ENCODE peak calls at places on chromosomes 6 and 20, in seven cellular contexts. J, D, T, E, M, P and N are unnamed samples.

GRCh38 chr20:63027425-63028389 is 20.9 kb upstream of the BHLHE23 start:
- DNase-seq in E (no peak), J (no peak), D (peak), M (no peak), T (peak), P (no peak), N (peak)

GRCh38 chr20:3890410-3890751 is 1.2 kb downstream of the PANK2 start:
- DNase-seq in M (peak), J (peak), D (no peak), P (peak), T (peak), E (no peak), N (peak)

GRCh38 chr6:97524846-97525245 is 241.8 kb upstream of the MMS22L start:
- DNase-seq in P (peak), T (peak), E (no peak), J (no peak), M (peak), D (peak), N (peak)

GRCh38 chr6:12009180-12009748 is 2.8 kb upstream of the HIVEP1 start:
- DNase-seq in P (no peak), D (no peak), J (peak), T (no peak), E (no peak), M (no peak), N (peak)

GRCh38 chr6:16391451-16391912 is 153.1 kb downstream of the GMPR start:
- DNase-seq in E (no peak), M (no peak), J (no peak), D (no peak), P (peak), T (no peak), N (no peak)

GRCh38 chr20:48841861-48842529 is 14.2 kb upstream of the PREX1 start:
- DNase-seq in T (no peak), P (peak), D (no peak), E (no peak), M (peak), J (no peak), N (peak)

GRCh38 chr6:137880633-137881521 is 13.8 kb downstream of the TNFAIP3 start:
- DNase-seq in P (no peak), J (no peak), D (no peak), M (peak), E (no peak), T (no peak), N (no peak)

GRCh38 chr6:15481892-15482291 is 180.9 kb downstream of the DTNBP1 start:
- DNase-seq in M (peak), T (no peak), J (no peak), D (no peak), P (no peak), E (no peak), N (no peak)

GRCh38 chr20:33793011-33793931 is 17.9 kb upstream of the CHMP4B start:
- DNase-seq in T (no peak), P (peak), E (no peak), M (no peak), D (no peak), J (peak), N (no peak)

GRCh38 chr20:15986690-15987089 is 586.6 kb downstream of the KIF16B start:
- DNase-seq in T (no peak), D (no peak), E (no peak), P (no peak), M (no peak), J (no peak), N (no peak)

GRCh38 chr6:168128006-168128630 is 49.1 kb upstream of the FRMD1 start:
- DNase-seq in M (no peak), T (no peak), D (no peak), J (no peak), E (no peak), P (no peak), N (no peak)

GRCh38 chr20:21534453-21534852 is 20.6 kb upstream of the NKX2-2 start:
- DNase-seq in E (no peak), T (no peak), M (no peak), D (no peak), P (no peak), J (no peak), N (no peak)

GRCh38 chr6:46888031-46888430 is 33.7 kb downstream of the ADGRF5 start:
- DNase-seq in D (no peak), T (no peak), J (no peak), M (peak), E (no peak), P (peak), N (no peak)

GRCh38 chr6:39867592-39867991 is 66.7 kb downstream of the MOCS1 start:
- DNase-seq in D (no peak), M (no peak), J (no peak), T (peak), P (no peak), E (no peak), N (no peak)

GRCh38 chr20:45913105-45913504 is 1.1 kb upstream of the PLTP start:
- DNase-seq in D (no peak), M (no peak), T (no peak), J (no peak), E (no peak), P (no peak), N (no peak)

GRCh38 chr6:166007349-166008263 is 160.0 kb downstream of the TBXT start:
- DNase-seq in T (no peak), M (no peak), J (no peak), D (peak), P (peak), E (no peak), N (peak)

GRCh38 chr6:5142915-5143314 is 57.8 kb downstream of the PPP1R3G start:
- DNase-seq in P (no peak), J (no peak), E (no peak), T (no peak), D (no peak), M (no peak), N (no peak)

GRCh38 chr20:1894471-1894950 is 696 bp upstream of the SIRPA start:
- DNase-seq in J (no peak), E (no peak), M (peak), D (peak), P (peak), T (no peak), N (peak)

GRCh38 chr6:25223421-25224052 is 55.6 kb upstream of the CARMIL1 start:
- DNase-seq in M (peak), T (peak), E (peak), J (peak), D (peak), P (peak), N (peak)

GRCh38 chr6:136012198-136012884 is 160.8 kb downstream of the PDE7B start:
- DNase-seq in J (no peak), M (no peak), D (no peak), E (no peak), T (no peak), P (peak), N (no peak)

GRCh38 chr6:24330137-24330732 is 27.6 kb downstream of the DCDC2 start:
- DNase-seq in P (peak), T (no peak), E (no peak), J (peak), D (no peak), M (peak), N (peak)

GRCh38 chr20:63073738-63074065 is 66.9 kb upstream of the BHLHE23 start:
- DNase-seq in P (no peak), D (no peak), J (no peak), T (no peak), M (no peak), E (no peak), N (no peak)

GRCh38 chr6:124389127-124389526 is 573.1 kb upstream of the RNF217 start:
- DNase-seq in D (no peak), M (no peak), E (no peak), J (no peak), P (no peak), T (peak), N (peak)

DNA sequence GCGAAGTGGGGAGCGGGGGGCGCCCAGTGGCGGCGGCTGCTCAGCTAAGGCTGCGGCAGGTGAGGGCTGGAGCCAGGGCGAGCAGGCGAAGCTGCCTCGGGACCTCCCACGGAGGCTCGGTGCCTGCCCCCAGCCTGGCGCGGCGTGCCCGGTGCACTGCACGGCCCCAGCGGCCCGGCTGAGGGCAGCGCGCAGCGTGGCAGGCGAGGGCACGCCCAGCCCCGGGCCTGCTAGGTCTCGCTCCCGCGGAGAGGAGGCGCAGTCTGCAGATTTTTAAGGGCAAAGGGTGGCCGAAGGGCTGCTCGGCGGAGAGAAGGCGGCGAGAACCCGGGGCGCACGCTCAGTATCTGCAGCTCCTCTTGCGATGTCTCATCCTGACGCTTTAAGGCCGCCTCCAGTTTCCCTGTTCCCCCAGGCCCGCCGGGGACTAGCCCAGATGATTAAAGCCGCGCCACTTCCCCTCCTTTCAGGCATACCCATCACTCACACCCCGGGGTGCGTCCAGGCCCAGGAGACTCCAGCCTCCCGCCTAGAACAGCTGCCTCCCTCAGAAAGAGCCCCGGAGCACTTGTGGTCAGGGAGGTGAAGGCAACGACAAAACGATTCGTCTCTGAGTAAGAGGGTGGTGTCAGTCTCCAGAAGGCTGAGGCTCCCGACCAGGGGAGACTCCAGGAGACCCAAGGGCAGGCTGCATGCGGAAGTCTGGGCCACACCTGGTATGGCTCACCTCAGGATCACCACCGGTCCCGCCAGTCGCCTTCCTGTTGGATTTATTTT is at the start of gene FERMT1:
- DNase-seq in T (peak), E (peak), D (peak), P (peak), J (peak), M (peak), N (peak)
- H3K4me3 ChIP-seq in T (peak), E (peak), D (peak), P (peak), J (peak), M (peak), N (peak)

DNA sequence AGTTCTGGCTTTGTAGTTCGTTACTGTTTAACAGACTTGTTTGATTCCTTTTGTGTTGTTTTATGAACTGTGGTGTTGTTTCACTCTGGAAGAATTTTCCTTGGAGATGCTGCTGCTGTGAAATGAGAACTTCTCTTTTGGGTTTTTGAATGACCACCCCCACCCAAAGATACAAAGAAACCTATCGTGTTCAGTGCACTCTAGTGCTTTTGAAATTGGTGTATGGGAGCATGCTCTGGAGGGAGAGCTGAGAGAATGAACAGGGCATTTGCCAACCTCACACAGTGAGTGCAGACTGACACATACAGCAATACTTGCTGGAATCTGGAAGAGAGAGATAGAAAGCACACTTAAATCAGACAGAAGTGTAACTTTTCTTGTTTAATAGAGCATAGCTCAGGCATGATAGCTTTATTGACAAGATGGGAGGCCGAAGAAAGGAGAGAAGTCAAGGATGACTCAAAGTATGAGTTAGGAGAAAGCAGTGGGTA is 293.1 kb downstream of the SOX4 start:
- DNase-seq in E (no peak), T (no peak), P (peak), D (no peak), J (no peak), M (no peak), N (no peak)
- TF ChIP-seq CTCF in E (no peak), T (no peak), P (no peak), D (no peak), J (no peak), M (no peak), N (no peak)

GRCh38 chr6:10390495-10391298 is 24.2 kb downstream of the TFAP2A start:
- DNase-seq in P (no peak), J (no peak), M (no peak), E (no peak), T (no peak), D (peak), N (no peak)
- TF ChIP-seq EZH2 in P (peak), J (no peak), M (no peak), E (no peak), T (peak), D (peak), N (no peak)

GRCh38 chr6:109008061-109008460 is 86.6 kb downstream of the SESN1 start:
- DNase-seq in E (no peak), D (peak), T (no peak), M (no peak), J (no peak), P (no peak), N (no peak)
- H3K4me3 ChIP-seq in E (no peak), D (peak), T (peak), M (peak), J (peak), P (peak), N (no peak)

GRCh38 chr6:32689531-32690505 is 23.4 kb upstream of the HLA-DQB1 start:
- DNase-seq in M (no peak), D (no peak), J (no peak), E (no peak), T (no peak), P (no peak), N (no peak)

GRCh38 chr6:32692019-32692418 is 25.6 kb upstream of the HLA-DQB1 start:
- DNase-seq in E (peak), M (peak), D (peak), J (peak), P (no peak), T (peak), N (peak)
- TF ChIP-seq CTCF in E (peak), M (peak), D (peak), J (peak), P (no peak), T (peak), N (peak)

GRCh38 chr20:37911838-37912273 is 8.9 kb downstream of the VSTM2L start:
- DNase-seq in E (no peak), J (no peak), M (peak), T (peak), P (peak), D (peak), N (peak)
- TF ChIP-seq EZH2 in E (no peak), J (no peak), M (no peak), T (no peak), P (no peak), D (no peak), N (no peak)

GRCh38 chr20:11980263-11980662 is 62.6 kb downstream of the BTBD3 start:
- DNase-seq in T (no peak), E (no peak), M (no peak), J (no peak), P (no peak), D (no peak), N (no peak)
- H3K4me3 ChIP-seq in T (no peak), E (no peak), M (no peak), J (no peak), P (no peak), D (no peak), N (no peak)

DNA sequence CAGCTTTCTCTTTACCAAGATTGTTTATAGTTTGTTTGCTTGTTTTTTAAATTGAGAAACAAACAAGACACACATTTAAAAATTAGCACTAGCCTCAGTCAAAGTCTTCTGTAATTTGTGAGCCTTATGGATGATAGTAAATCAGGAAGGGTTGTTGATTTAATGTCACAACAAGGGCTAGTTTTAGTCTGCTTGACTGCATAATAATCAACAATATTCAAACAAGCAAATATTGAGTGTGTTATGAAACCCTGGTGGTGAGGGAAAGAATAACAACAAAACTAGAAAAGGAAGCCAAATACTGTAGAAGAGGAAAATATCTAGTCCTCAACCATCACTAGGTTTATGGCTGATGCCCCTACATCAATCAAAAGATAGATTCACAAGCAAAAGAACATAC is 228.6 kb downstream of the TBC1D7 start:
- DNase-seq in M (no peak), E (no peak), P (no peak), T (no peak), D (no peak), J (no peak), N (no peak)
- TF ChIP-seq CTCF in M (peak), E (no peak), P (no peak), T (peak), D (peak), J (no peak), N (peak)

GRCh38 chr6:107822154-107823046 is 1.7 kb downstream of the SCML4 start:
- DNase-seq in P (no peak), E (no peak), J (no peak), D (no peak), T (no peak), M (no peak), N (no peak)
- TF ChIP-seq EZH2 in P (no peak), E (no peak), J (no peak), D (no peak), T (no peak), M (no peak), N (no peak)